ENCODE peak calls at places on chromosomes 7 and 10, in six cellular contexts. W is H1, Q is H9, J is mesenchymal stem cell, V is IMR-90, B is mesendoderm. E is an unnamed sample. For H3K4me1, the result is how much of the 10 kb centered on the place peaks cover.

GRCh38 chr10:87671416-87671815 is 11.7 kb downstream of the PAPSS2 start:
- DNase-seq in W (no peak), Q (no peak), J (peak), V (peak), B (no peak), E (no peak)

GRCh38 chr7:43535810-43536585 is 46.9 kb upstream of the STK17A start:
- DNase-seq in W (no peak), Q (no peak), J (peak), V (peak), B (no peak), E (no peak)

GRCh38 chr10:130775311-130775710 is 536.2 kb downstream of the TCERG1L start:
- DNase-seq in W (no peak), Q (no peak), J (no peak), V (no peak), B (no peak), E (no peak)

GRCh38 chr7:140723002-140723401 is 26.5 kb downstream of the NDUFB2 start:
- DNase-seq in W (no peak), Q (no peak), J (no peak), V (no peak), B (no peak), E (no peak)

GRCh38 chr10:58266003-58266825 is 1.5 kb downstream of the IPMK start:
- DNase-seq in W (no peak), Q (no peak), J (peak), V (peak), B (peak), E (no peak)

GRCh38 chr10:42769653-42770052 is 12.9 kb upstream of the BMS1 start:
- DNase-seq in W (no peak), Q (peak), J (no peak), V (no peak), B (no peak), E (no peak)

GRCh38 chr7:87231243-87231642 is 11.7 kb upstream of the TMEM243 start:
- DNase-seq in W (no peak), Q (no peak), J (no peak), V (no peak), B (no peak), E (no peak)

GRCh38 chr7:70392282-70392681 is 739.7 kb upstream of the GALNT17 start:
- DNase-seq in W (no peak), Q (no peak), J (peak), V (no peak), B (no peak), E (no peak)

GRCh38 chr7:480531-481218 is 39.0 kb downstream of the PDGFA start:
- DNase-seq in W (peak), Q (no peak), J (no peak), V (no peak), B (no peak), E (no peak)

GRCh38 chr10:27285093-27285492 is 44.5 kb upstream of the ACBD5 start:
- DNase-seq in W (no peak), Q (peak), J (peak), V (peak), B (peak), E (no peak)

GRCh38 chr7:7221602-7222038 is 39.3 kb downstream of the C1GALT1 start:
- DNase-seq in W (no peak), Q (no peak), J (peak), V (peak), B (peak), E (no peak)

GRCh38 chr10:34967411-34967880 is 122.7 kb downstream of the CUL2 start:
- DNase-seq in W (no peak), Q (no peak), J (no peak), V (peak), B (no peak), E (no peak)

GRCh38 chr10:1093696-1094095 is 37.5 kb downstream of the WDR37 start:
- DNase-seq in W (no peak), Q (no peak), J (no peak), V (no peak), B (no peak), E (no peak)

GRCh38 chr7:158541330-158542010 is 46.2 kb downstream of the PTPRN2 start:
- DNase-seq in W (no peak), Q (no peak), J (no peak), V (no peak), B (no peak), E (no peak)

GRCh38 chr10:33571616-33572015 is 237.1 kb upstream of the NRP1 start:
- DNase-seq in W (no peak), Q (no peak), J (no peak), V (peak), B (peak), E (no peak)

DNA sequence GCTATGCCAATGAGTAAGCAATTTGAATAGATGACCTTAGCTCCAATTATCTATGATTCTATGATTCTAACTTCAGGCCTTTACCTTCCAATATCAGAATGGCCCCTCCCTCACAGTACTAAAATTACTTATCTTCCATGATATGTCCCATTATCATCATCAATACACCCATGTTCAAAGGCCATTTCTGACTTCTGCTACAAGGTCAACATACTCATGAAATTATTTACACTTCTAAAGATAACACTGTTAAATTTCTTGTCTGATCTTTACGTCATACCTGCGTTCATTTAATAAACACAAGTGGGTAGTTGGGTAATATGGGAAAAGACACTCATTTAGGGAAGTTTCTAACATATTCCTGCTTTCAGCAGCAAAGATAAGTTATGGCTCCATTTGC is 21.2 kb downstream of the IMMP2L start:
- DNase-seq in W (no peak), Q (no peak), J (no peak), V (no peak), B (no peak), E (no peak)
- H2BK15ac ChIP-seq in W (no peak), Q (no peak), J (no peak), V (no peak), B (no peak), E (no peak)

DNA sequence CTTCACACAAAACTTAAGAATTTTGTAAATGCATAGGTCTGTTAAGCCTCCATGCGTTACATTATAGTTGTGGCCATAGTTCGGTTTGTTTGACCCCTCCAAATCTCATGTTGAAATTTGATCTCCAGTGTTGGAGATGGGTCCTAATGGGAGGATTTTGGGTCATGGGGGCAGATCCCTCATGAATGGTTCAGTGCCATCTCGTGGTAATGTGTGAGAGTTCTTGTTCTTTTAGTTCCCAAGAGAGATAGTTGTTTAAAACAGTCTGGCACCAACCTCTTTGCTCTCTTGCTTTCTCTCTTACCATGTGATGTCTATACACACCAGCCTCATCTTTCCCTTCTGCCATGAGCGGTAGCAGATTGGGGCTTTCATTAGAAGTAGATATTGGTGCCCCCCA is 264.3 kb downstream of the TCF7L2 start:
- DNase-seq in W (no peak), Q (no peak), J (no peak), V (no peak), B (peak), E (no peak)
- H3K4me1 ChIP-seq in W (under half), Q (under half), J (under half), V (under half), B (under half), E (under half)

DNA sequence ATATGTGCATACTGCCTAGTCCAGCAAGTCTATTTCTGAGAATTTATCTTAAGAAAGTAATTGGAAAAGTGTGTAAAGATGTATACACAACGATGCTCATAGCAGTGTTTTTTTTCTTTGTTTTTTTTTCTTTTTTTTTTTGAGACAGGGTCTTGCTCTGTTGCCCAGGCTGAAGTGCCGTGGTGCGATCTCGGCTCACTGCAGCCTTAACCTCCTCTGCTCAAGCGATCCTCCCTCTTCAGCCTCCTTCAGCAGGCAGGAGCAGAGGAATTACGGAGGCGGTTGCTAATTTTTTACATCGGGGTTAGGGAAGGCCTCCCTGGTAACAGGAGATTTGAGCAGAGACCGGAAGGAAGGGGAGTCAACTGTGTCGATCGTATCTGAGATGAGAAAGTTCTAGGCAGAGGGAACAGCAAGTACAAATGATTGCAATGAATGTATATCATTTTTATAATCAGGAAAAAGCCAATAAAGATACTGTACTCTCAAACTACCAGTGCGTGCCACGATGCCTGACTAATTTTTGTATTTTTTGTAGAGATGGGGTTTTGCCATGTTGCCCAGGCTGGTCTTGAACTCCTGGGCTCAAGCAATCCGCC is 16.3 kb downstream of the KIAA1549 start:
- DNase-seq in W (no peak), Q (no peak), J (no peak), V (no peak), B (no peak), E (no peak)
- H2BK15ac ChIP-seq in W (no peak), Q (no peak), J (no peak), V (no peak), B (no peak), E (no peak)

GRCh38 chr7:13982940-13983677 is 6.4 kb downstream of the ETV1 start:
- DNase-seq in W (no peak), Q (no peak), J (no peak), V (no peak), B (peak), E (no peak)
- H3K4me1 ChIP-seq in W (under half), Q (under half), J (under half), V (under half), B (under half), E (under half)

DNA sequence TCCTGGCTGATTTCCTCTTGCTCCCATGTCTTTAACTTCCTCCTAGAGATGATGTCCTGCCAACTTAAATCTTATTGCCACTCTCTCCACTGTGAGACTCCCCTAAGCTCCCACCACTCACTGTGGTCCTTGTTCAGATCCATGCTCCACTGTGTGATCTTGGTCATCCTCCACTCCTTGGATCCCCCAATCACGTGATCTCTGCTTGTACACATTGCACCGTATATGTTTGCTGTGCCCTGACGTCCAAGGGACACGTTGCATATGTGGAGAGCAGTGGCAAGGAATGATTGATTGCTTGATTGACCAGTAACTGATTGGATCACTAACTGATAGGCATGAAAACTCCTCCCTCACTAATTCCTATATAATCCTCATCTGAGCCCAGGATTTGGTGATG is 395.1 kb downstream of the SDK1 start:
- DNase-seq in W (no peak), Q (no peak), J (no peak), V (no peak), B (no peak), E (no peak)
- H2BK15ac ChIP-seq in W (no peak), Q (no peak), J (no peak), V (no peak), B (no peak), E (no peak)

GRCh38 chr10:44962870-44963738 is 3.5 kb downstream of the RASSF4 start:
- DNase-seq in W (peak), Q (peak), J (peak), V (no peak), B (peak), E (no peak)

GRCh38 chr10:44961231-44961571 is 1.6 kb downstream of the RASSF4 start:
- DNase-seq in W (peak), Q (peak), J (no peak), V (no peak), B (no peak), E (no peak)

GRCh38 chr10:44960482-44961230 is 1.1 kb downstream of the RASSF4 start:
- DNase-seq in W (peak), Q (peak), J (no peak), V (no peak), B (no peak), E (no peak)

GRCh38 chr10:44963772-44964633 is 4.4 kb downstream of the RASSF4 start:
- DNase-seq in W (peak), Q (peak), J (peak), V (no peak), B (no peak), E (peak)

DNA sequence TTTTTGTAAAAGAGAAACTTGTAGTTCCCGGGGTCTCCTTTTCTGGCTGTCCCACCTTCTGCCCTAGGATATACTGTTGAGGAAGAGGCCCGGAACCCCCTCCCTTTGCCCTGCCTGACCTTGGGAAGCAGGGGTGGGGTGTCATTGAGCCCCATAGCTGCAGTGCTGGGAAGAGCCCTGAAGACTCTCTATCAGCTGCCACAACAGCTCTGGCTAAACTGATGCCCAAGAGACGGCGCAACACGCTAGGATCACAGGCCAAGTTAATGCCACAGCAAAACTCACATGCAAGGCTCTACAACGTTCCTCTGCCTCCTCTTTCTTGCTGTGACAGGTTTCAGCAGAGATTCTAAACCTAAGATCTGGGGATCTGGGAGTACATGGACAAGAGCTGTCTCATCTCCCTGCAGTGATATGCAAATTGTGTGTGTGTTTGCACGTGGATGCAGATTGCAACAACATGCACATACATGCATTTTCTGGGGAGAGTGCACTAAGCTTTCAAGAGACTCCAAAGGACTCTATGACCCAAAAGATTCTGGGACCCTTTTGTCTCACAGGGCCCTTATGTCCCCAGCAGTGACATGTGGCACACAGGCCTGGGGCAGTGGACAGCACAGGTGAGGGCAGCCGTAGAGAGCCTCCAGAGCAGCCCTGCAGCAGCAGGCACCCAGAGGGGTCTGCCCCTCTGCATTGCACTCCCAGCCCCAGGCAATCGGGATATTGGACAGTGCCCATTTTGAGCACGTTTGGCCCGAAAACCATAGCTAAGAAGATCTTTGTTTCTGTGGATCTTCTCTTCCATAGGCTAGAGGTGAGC is 2.5 kb downstream of the RASSF4 start:
- DNase-seq in W (peak), Q (peak), J (no peak), V (no peak), B (no peak), E (no peak)
- H3K4me1 ChIP-seq in W (under half), Q (under half), J (under half), V (under half), B (under half), E (under half)